ENCODE peak calls at places on chromosomes 16 and 17, in six cellular contexts. One of them, this sample, is unnamed.

GRCh38 chr17:35312790-35313711 is 60.4 kb downstream of the SLFN11 start:
- DNase-seq in thoracic aorta: no peak
- DNase-seq in AG04450: peak; percentile 56
- DNase-seq in CD8-positive, alpha-beta T cell: peak; percentile 99
- DNase-seq in upper lobe of right lung: peak; percentile 63
- DNase-seq in tibial nerve: no peak
- DNase-seq in this sample: peak; percentile 85

GRCh38 chr17:30091771-30092170 is 24.8 kb upstream of the NSRP1 start:
- DNase-seq in thoracic aorta: no peak
- DNase-seq in CD8-positive, alpha-beta T cell: no peak
- DNase-seq in tibial nerve: no peak
- DNase-seq in AG04450: no peak
- DNase-seq in upper lobe of right lung: no peak
- DNase-seq in this sample: no peak

GRCh38 chr16:9092282-9092962 is 978 bp downstream of the HAPSTR1 start:
- DNase-seq in CD8-positive, alpha-beta T cell: peak; percentile 64
- DNase-seq in AG04450: no peak
- DNase-seq in thoracic aorta: no peak
- DNase-seq in tibial nerve: peak; percentile 24
- DNase-seq in upper lobe of right lung: peak; percentile 79
- DNase-seq in this sample: peak; percentile 66

GRCh38 chr16:86511317-86512161 is 1.2 kb downstream of the FOXF1 start:
- DNase-seq in upper lobe of right lung: no peak
- DNase-seq in AG04450: no peak
- DNase-seq in tibial nerve: no peak
- DNase-seq in CD8-positive, alpha-beta T cell: no peak
- DNase-seq in thoracic aorta: no peak
- DNase-seq in this sample: no peak

GRCh38 chr17:45784583-45785372 is 658 bp downstream of the CRHR1 start:
- DNase-seq in AG04450: no peak
- DNase-seq in thoracic aorta: no peak
- DNase-seq in CD8-positive, alpha-beta T cell: peak; percentile 25
- DNase-seq in upper lobe of right lung: peak; percentile 72
- DNase-seq in tibial nerve: no peak
- DNase-seq in this sample: peak; percentile 66

GRCh38 chr16:10937068-10937859 is 5.0 kb downstream of the DEXI start:
- DNase-seq in tibial nerve: no peak
- DNase-seq in upper lobe of right lung: peak; percentile 64
- DNase-seq in AG04450: no peak
- DNase-seq in CD8-positive, alpha-beta T cell: peak; percentile 35
- DNase-seq in thoracic aorta: no peak
- DNase-seq in this sample: no peak

GRCh38 chr16:77758046-77758445 is 30.3 kb upstream of the VAT1L start:
- DNase-seq in thoracic aorta: no peak
- DNase-seq in tibial nerve: no peak
- DNase-seq in AG04450: no peak
- DNase-seq in upper lobe of right lung: no peak
- DNase-seq in CD8-positive, alpha-beta T cell: no peak
- DNase-seq in this sample: no peak

GRCh38 chr16:56689171-56689570 is 6.9 kb downstream of the MT1X start:
- DNase-seq in thoracic aorta: no peak
- DNase-seq in tibial nerve: no peak
- DNase-seq in AG04450: no peak
- DNase-seq in CD8-positive, alpha-beta T cell: no peak
- DNase-seq in upper lobe of right lung: no peak
- DNase-seq in this sample: no peak

GRCh38 chr17:21285164-21286065 is 904 bp downstream of the MAP2K3 start:
- DNase-seq in upper lobe of right lung: peak; percentile 70
- DNase-seq in tibial nerve: no peak
- DNase-seq in AG04450: no peak
- DNase-seq in CD8-positive, alpha-beta T cell: no peak
- DNase-seq in thoracic aorta: no peak
- DNase-seq in this sample: no peak

GRCh38 chr17:75485688-75486087 is 29.3 kb downstream of the TMEM94 start:
- DNase-seq in AG04450: no peak
- DNase-seq in tibial nerve: no peak
- DNase-seq in upper lobe of right lung: peak; percentile 57
- DNase-seq in thoracic aorta: no peak
- DNase-seq in CD8-positive, alpha-beta T cell: no peak
- DNase-seq in this sample: no peak

GRCh38 chr17:77560417-77560816 is 398.1 kb upstream of the TNRC6C start:
- DNase-seq in upper lobe of right lung: no peak
- DNase-seq in tibial nerve: no peak
- DNase-seq in thoracic aorta: no peak
- DNase-seq in AG04450: no peak
- DNase-seq in CD8-positive, alpha-beta T cell: no peak
- DNase-seq in this sample: no peak

GRCh38 chr16:72798212-72798611 is 249.7 kb downstream of the ZFHX3 start:
- DNase-seq in AG04450: no peak
- DNase-seq in tibial nerve: no peak
- DNase-seq in upper lobe of right lung: no peak
- DNase-seq in thoracic aorta: no peak
- DNase-seq in CD8-positive, alpha-beta T cell: no peak
- DNase-seq in this sample: no peak

GRCh38 chr17:31015639-31016038 is 44.8 kb downstream of the RNF135 start:
- DNase-seq in AG04450: no peak
- DNase-seq in upper lobe of right lung: no peak
- DNase-seq in CD8-positive, alpha-beta T cell: no peak
- DNase-seq in thoracic aorta: no peak
- DNase-seq in tibial nerve: no peak
- DNase-seq in this sample: no peak

GRCh38 chr17:14840616-14841231 is 424.4 kb downstream of the PMP22 start:
- DNase-seq in AG04450: peak; percentile 46
- DNase-seq in CD8-positive, alpha-beta T cell: no peak
- DNase-seq in upper lobe of right lung: no peak
- DNase-seq in tibial nerve: no peak
- DNase-seq in thoracic aorta: no peak
- DNase-seq in this sample: no peak

GRCh38 chr16:76970087-76970744 is 220.8 kb upstream of the MON1B start:
- DNase-seq in AG04450: no peak
- DNase-seq in tibial nerve: no peak
- DNase-seq in CD8-positive, alpha-beta T cell: no peak
- DNase-seq in upper lobe of right lung: no peak
- DNase-seq in thoracic aorta: no peak
- DNase-seq in this sample: no peak

GRCh38 chr17:4544656-4545216 is 10.4 kb downstream of the MYBBP1A start:
- DNase-seq in upper lobe of right lung: no peak
- DNase-seq in thoracic aorta: no peak
- DNase-seq in CD8-positive, alpha-beta T cell: no peak
- DNase-seq in AG04450: no peak
- DNase-seq in tibial nerve: no peak
- DNase-seq in this sample: no peak

GRCh38 chr17:41082565-41083136 is 1.3 kb upstream of the KRTAP4-7 start:
- DNase-seq in AG04450: no peak
- DNase-seq in CD8-positive, alpha-beta T cell: no peak
- DNase-seq in upper lobe of right lung: no peak
- DNase-seq in tibial nerve: no peak
- DNase-seq in thoracic aorta: no peak
- DNase-seq in this sample: no peak

GRCh38 chr16:6570520-6570919 is 762.1 kb upstream of the RBFOX1 start:
- DNase-seq in upper lobe of right lung: no peak
- DNase-seq in AG04450: no peak
- DNase-seq in thoracic aorta: no peak
- DNase-seq in CD8-positive, alpha-beta T cell: no peak
- DNase-seq in tibial nerve: no peak
- DNase-seq in this sample: no peak

GRCh38 chr17:1830288-1830687 is 483 bp downstream of the RPA1 start:
- DNase-seq in upper lobe of right lung: no peak
- DNase-seq in tibial nerve: no peak
- DNase-seq in thoracic aorta: no peak
- DNase-seq in AG04450: no peak
- DNase-seq in CD8-positive, alpha-beta T cell: peak; percentile 27
- DNase-seq in this sample: peak; percentile 62

GRCh38 chr16:569445-570254 is at the start of gene PIGQ:
- DNase-seq in thoracic aorta: peak; percentile 52
- DNase-seq in tibial nerve: no peak
- DNase-seq in CD8-positive, alpha-beta T cell: peak; percentile 56
- DNase-seq in upper lobe of right lung: peak; percentile 84
- DNase-seq in AG04450: no peak
- DNase-seq in this sample: peak; percentile 89

GRCh38 chr16:8568231-8568617 is 22.1 kb downstream of the TMEM114 start:
- DNase-seq in CD8-positive, alpha-beta T cell: no peak
- DNase-seq in tibial nerve: no peak
- DNase-seq in upper lobe of right lung: no peak
- DNase-seq in AG04450: no peak
- DNase-seq in thoracic aorta: no peak
- DNase-seq in this sample: no peak

GRCh38 chr17:17518019-17518418 is 21.8 kb upstream of the RASD1 start:
- DNase-seq in CD8-positive, alpha-beta T cell: no peak
- DNase-seq in tibial nerve: no peak
- DNase-seq in upper lobe of right lung: no peak
- DNase-seq in thoracic aorta: no peak
- DNase-seq in AG04450: no peak
- DNase-seq in this sample: no peak

GRCh38 chr16:75000481-75001081 is 1.8 kb downstream of the ZNRF1 start:
- DNase-seq in thoracic aorta: no peak
- DNase-seq in AG04450: no peak
- DNase-seq in CD8-positive, alpha-beta T cell: no peak
- DNase-seq in upper lobe of right lung: no peak
- DNase-seq in tibial nerve: no peak
- DNase-seq in this sample: no peak

GRCh38 chr16:83913234-83913633 is 14.3 kb downstream of the MLYCD start:
- DNase-seq in tibial nerve: no peak
- DNase-seq in upper lobe of right lung: no peak
- DNase-seq in thoracic aorta: no peak
- DNase-seq in CD8-positive, alpha-beta T cell: no peak
- DNase-seq in AG04450: no peak
- DNase-seq in this sample: no peak
- H3K27ac ChIP-seq in tibial nerve: no peak overlapping the region
- H3K27ac ChIP-seq in upper lobe of right lung: peak overlapping the region; percentile 59
- H3K27ac ChIP-seq in thoracic aorta: no peak overlapping the region
- H3K27ac ChIP-seq in CD8-positive, alpha-beta T cell: no peak overlapping the region
- H3K27ac ChIP-seq in AG04450: no peak overlapping the region
- H3K27ac ChIP-seq in this sample: no peak overlapping the region

GRCh38 chr17:58314706-58315015 is 13.9 kb downstream of the TSPOAP1 start:
- DNase-seq in CD8-positive, alpha-beta T cell: no peak
- DNase-seq in tibial nerve: no peak
- DNase-seq in thoracic aorta: no peak
- DNase-seq in upper lobe of right lung: no peak
- DNase-seq in AG04450: no peak
- DNase-seq in this sample: no peak

GRCh38 chr17:58313815-58314705 is 14.5 kb downstream of the TSPOAP1 start:
- DNase-seq in tibial nerve: no peak
- DNase-seq in upper lobe of right lung: peak; percentile 23
- DNase-seq in AG04450: no peak
- DNase-seq in CD8-positive, alpha-beta T cell: no peak
- DNase-seq in thoracic aorta: no peak
- DNase-seq in this sample: no peak

GRCh38 chr17:58312021-58312630 is 16.5 kb downstream of the TSPOAP1 start:
- DNase-seq in thoracic aorta: no peak
- DNase-seq in tibial nerve: no peak
- DNase-seq in AG04450: no peak
- DNase-seq in upper lobe of right lung: peak; percentile 59
- DNase-seq in CD8-positive, alpha-beta T cell: no peak
- DNase-seq in this sample: no peak

GRCh38 chr17:58311429-58311894 is 17.1 kb downstream of the TSPOAP1 start:
- DNase-seq in CD8-positive, alpha-beta T cell: no peak
- DNase-seq in tibial nerve: no peak
- DNase-seq in upper lobe of right lung: peak; percentile 52
- DNase-seq in thoracic aorta: no peak
- DNase-seq in AG04450: no peak
- DNase-seq in this sample: no peak

DNA sequence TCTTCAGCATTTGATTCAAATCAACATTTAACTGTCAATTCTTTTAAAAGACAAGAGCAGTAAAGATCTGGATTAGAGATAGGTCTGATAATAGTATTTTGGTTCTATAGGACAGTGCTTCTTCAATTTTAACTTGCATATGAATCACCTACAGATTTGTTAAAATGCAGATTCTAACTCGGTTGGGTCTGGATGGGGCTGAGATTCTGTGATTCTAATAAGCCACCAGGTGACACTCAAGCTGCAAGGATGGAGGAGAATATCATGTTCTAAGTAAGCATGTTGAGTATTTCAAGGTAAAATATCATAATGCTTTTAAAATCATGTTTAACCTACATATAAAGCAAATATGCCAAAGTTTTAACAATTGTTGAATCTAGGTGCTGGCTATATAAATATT is 15.8 kb downstream of the TSPOAP1 start:
- DNase-seq in AG04450: no peak
- DNase-seq in CD8-positive, alpha-beta T cell: no peak
- DNase-seq in tibial nerve: no peak
- DNase-seq in upper lobe of right lung: no peak
- DNase-seq in thoracic aorta: no peak
- DNase-seq in this sample: no peak
- TF ChIP-seq CTCF in AG04450: no peak
- TF ChIP-seq CTCF in CD8-positive, alpha-beta T cell: no peak
- TF ChIP-seq CTCF in tibial nerve: no peak
- TF ChIP-seq CTCF in upper lobe of right lung: no peak
- TF ChIP-seq CTCF in thoracic aorta: no peak
- TF ChIP-seq CTCF in this sample: peak; percentile 29

DNA sequence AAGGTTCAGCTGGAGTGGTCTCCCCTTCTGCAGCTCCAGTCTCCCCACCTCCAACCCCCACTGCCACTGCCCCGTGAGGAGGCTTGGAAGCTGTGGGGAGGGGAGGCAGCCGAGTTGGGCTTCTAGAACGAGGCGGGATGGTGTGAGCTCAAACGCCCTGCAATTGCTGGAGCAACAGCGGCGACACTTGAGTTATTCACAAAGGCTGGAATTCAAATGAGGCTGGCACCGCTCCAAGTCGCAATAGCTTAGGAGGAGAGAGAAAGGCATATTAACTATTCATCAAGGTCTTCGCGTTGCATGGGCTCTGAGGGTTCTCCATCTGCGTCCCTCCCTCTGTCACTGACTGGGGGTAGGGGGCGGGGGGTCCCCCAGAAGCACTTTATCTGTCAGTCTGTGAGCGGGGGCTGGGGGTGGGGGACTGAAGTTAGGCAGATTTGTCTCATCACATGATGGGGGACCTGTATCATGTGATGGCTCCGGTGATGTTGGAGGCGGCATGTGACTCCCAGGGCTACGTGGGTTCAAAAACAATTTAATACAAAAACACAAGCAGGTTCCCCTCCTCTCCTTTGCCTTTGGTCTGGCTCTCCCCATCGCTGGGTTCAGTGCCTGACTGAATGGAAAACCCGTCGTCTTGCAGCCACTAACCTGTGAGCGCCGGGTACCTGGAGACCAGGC is 70.5 kb downstream of the RBBP6 start:
- DNase-seq in upper lobe of right lung: peak; percentile 74
- DNase-seq in thoracic aorta: peak; percentile 39
- DNase-seq in CD8-positive, alpha-beta T cell: no peak
- DNase-seq in AG04450: no peak
- DNase-seq in tibial nerve: peak; percentile 42
- DNase-seq in this sample: peak; percentile 83
- H3K27ac ChIP-seq in upper lobe of right lung: no peak overlapping the region
- H3K27ac ChIP-seq in thoracic aorta: no peak overlapping the region
- H3K27ac ChIP-seq in CD8-positive, alpha-beta T cell: no peak overlapping the region
- H3K27ac ChIP-seq in AG04450: no peak overlapping the region
- H3K27ac ChIP-seq in tibial nerve: no peak overlapping the region
- H3K27ac ChIP-seq in this sample: no peak overlapping the region

DNA sequence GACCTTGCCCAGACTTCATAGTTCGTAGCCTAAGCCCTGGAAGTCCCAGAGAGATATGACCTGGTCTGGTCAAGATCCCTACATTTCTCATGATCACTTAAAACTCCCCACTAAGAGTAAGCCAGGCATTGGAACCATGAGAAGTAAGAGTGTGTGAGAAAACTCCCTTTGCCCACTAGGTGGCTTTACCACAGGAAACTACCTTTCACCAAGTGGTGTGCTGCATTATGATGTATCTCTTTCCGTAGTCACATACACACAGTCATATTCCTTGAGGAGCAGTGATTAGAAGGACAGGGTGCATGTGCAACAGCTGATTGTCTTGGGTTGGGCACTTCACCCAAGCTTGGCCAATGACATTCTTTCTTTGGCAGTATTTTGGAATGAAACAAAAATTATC is 639.3 kb downstream of the KCNJ2 start:
- DNase-seq in AG04450: no peak
- DNase-seq in tibial nerve: no peak
- DNase-seq in CD8-positive, alpha-beta T cell: no peak
- DNase-seq in thoracic aorta: no peak
- DNase-seq in upper lobe of right lung: no peak
- DNase-seq in this sample: peak; percentile 59
- TF ChIP-seq CTCF in AG04450: no peak
- TF ChIP-seq CTCF in tibial nerve: no peak
- TF ChIP-seq CTCF in CD8-positive, alpha-beta T cell: no peak
- TF ChIP-seq CTCF in thoracic aorta: no peak
- TF ChIP-seq CTCF in upper lobe of right lung: peak; percentile 19
- TF ChIP-seq CTCF in this sample: peak; percentile 70